ENCODE peak calls at places on chromosomes 5 and 9, in five cellular contexts. L is A673, S is epithelial cell of esophagus, E is AG09309, C is fibroblast of mammary gland. Q is an unnamed sample.

GRCh38 chr9:123373447-123373923 is 17.5 kb downstream of the CRB2 start:
- DNase-seq in S (no peak), L (no peak), E (no peak), C (no peak), Q (no peak)

GRCh38 chr9:70607926-70608325 is 193.5 kb upstream of the KLF9 start:
- DNase-seq in S (no peak), C (peak), L (peak), E (no peak), Q (no peak)

GRCh38 chr9:16928179-16928945 is 57.9 kb upstream of the BNC2 start:
- DNase-seq in S (no peak), E (no peak), L (no peak), C (peak), Q (no peak)

GRCh38 chr5:127757576-127757975 is 54.4 kb downstream of the CCDC192 start:
- DNase-seq in L (peak), C (peak), S (peak), E (peak), Q (no peak)

GRCh38 chr5:13601152-13601551 is 343.3 kb downstream of the DNAH5 start:
- DNase-seq in S (peak), L (no peak), E (peak), C (peak), Q (no peak)

GRCh38 chr9:106420511-106420944 is 442.4 kb upstream of the ZNF462 start:
- DNase-seq in S (peak), C (no peak), E (no peak), L (no peak), Q (no peak)

GRCh38 chr9:80874276-80874675 is 815.1 kb downstream of the TLE1 start:
- DNase-seq in S (peak), E (peak), L (peak), C (peak), Q (no peak)

GRCh38 chr5:96113170-96113939 is 151.7 kb upstream of the ELL2 start:
- DNase-seq in C (peak), L (no peak), S (peak), E (no peak), Q (no peak)

GRCh38 chr5:43409809-43410271 is 2.4 kb downstream of the CCL28 start:
- DNase-seq in C (no peak), L (no peak), E (no peak), S (no peak), Q (no peak)

GRCh38 chr9:87547665-87548064 is 50.0 kb downstream of the DAPK1 start:
- DNase-seq in C (no peak), E (no peak), L (no peak), S (peak), Q (peak)

GRCh38 chr5:150448960-150449490 is 514 bp downstream of the RPS14 start:
- DNase-seq in S (no peak), E (no peak), C (no peak), L (no peak), Q (no peak)

GRCh38 chr5:136011427-136012001 is 17.3 kb upstream of the TGFBI start:
- DNase-seq in L (peak), E (no peak), S (peak), C (peak), Q (no peak)

GRCh38 chr9:78118742-78119473 is 87.3 kb upstream of the GNAQ start:
- DNase-seq in E (peak), L (no peak), S (peak), C (peak), Q (no peak)

GRCh38 chr9:120480707-120481106 is 99.3 kb downstream of the CDK5RAP2 start:
- DNase-seq in E (no peak), C (peak), L (no peak), S (peak), Q (no peak)

GRCh38 chr9:82074144-82074543 is 85.6 kb downstream of the SPATA31D1 start:
- DNase-seq in E (no peak), L (no peak), C (no peak), S (no peak), Q (no peak)

GRCh38 chr5:8943301-8943700 is 602.6 kb downstream of the SEMA5A start:
- DNase-seq in S (no peak), E (no peak), L (no peak), C (peak), Q (no peak)

GRCh38 chr9:114611516-114612271 is 603 bp downstream of the TMEM268 start:
- DNase-seq in E (no peak), C (peak), L (peak), S (peak), Q (peak)

GRCh38 chr5:91252916-91253315 is 130.2 kb downstream of the ARRDC3 start:
- DNase-seq in L (peak), C (no peak), S (no peak), E (no peak), Q (no peak)

GRCh38 chr5:21672911-21673310 is 1180.2 kb downstream of the CDH12 start:
- DNase-seq in C (no peak), L (no peak), S (no peak), E (no peak), Q (no peak)

GRCh38 chr5:180467028-180467427 is 27.2 kb upstream of the CNOT6 start:
- DNase-seq in S (peak), E (no peak), L (no peak), C (peak), Q (no peak)

GRCh38 chr5:137075163-137075970 is 423.8 kb downstream of the SPOCK1 start:
- DNase-seq in S (peak), L (peak), E (no peak), C (peak), Q (peak)

GRCh38 chr5:136375920-136376319 is 10.6 kb upstream of the TRPC7 start:
- DNase-seq in S (peak), E (no peak), L (no peak), C (no peak), Q (no peak)

GRCh38 chr5:165029471-165029870 is 1524.1 kb downstream of the MAT2B start:
- DNase-seq in S (peak), E (no peak), C (peak), L (peak), Q (no peak)

GRCh38 chr5:34743878-34744277 is 87.8 kb downstream of the RAI14 start:
- DNase-seq in L (no peak), S (peak), C (peak), E (peak), Q (no peak)

GRCh38 chr5:156189628-156190027 is 137.3 kb upstream of the SGCD start:
- DNase-seq in L (no peak), E (no peak), S (no peak), C (no peak), Q (no peak)

GRCh38 chr5:104170906-104171305 is 608.3 kb upstream of the NUDT12 start:
- DNase-seq in E (peak), S (no peak), C (peak), L (no peak), Q (no peak)

GRCh38 chr5:10513501-10514442 is 50.1 kb upstream of the ANKRD33B start:
- DNase-seq in L (peak), S (no peak), E (peak), C (peak), Q (no peak)

GRCh38 chr9:561430-561829 is 280.1 kb upstream of the DMRT1 start:
- DNase-seq in S (peak), E (no peak), C (peak), L (no peak), Q (no peak)

GRCh38 chr5:175247146-175247545 is 196.8 kb downstream of the DRD1 start:
- DNase-seq in L (no peak), C (no peak), S (no peak), E (no peak), Q (no peak)

GRCh38 chr9:131001990-131002389 is 7.0 kb upstream of the LAMC3 start:
- DNase-seq in S (no peak), C (no peak), L (no peak), E (no peak), Q (no peak)

GRCh38 chr5:6252581-6252980 is 125.8 kb downstream of the MED10 start:
- DNase-seq in E (no peak), S (no peak), L (no peak), C (no peak), Q (no peak)

GRCh38 chr5:1930501-1930879 is 47.8 kb upstream of the IRX4 start:
- DNase-seq in E (no peak), C (no peak), L (no peak), S (no peak), Q (no peak)

GRCh38 chr5:180395540-180396274 is 42.6 kb upstream of the GFPT2 start:
- DNase-seq in L (no peak), S (no peak), C (peak), E (no peak), Q (no peak)

DNA sequence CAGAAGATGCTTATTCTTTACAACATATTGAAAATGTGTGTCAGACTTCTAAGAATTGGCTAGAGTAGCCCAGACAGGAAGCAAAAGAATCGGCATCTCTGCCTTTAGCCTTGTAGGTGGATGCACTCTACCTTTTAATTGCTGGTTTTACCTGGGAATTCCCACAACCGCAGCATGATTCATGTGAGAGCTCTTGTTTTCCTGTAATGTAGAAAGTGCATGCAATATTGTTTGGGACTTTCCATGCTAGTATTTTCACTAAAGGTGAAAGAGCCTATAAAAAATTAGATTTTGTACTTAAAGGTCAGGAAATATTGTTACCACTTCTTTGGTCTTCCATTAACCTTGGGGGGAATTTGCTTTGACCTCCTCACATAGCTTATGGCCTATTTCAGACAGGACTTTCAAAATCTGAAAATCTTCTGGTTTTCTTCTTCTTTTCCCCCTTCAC is 89.8 kb downstream of the NTRK2 start:
- DNase-seq in L (no peak), S (peak), C (no peak), E (no peak), Q (no peak)
- TF ChIP-seq CTCF in L (no peak), S (no peak), C (no peak), E (no peak), Q (no peak)

GRCh38 chr5:141223112-141223783 is at the start of gene PCDHB14:
- DNase-seq in L (peak), E (peak), S (peak), C (peak), Q (no peak)
- TF ChIP-seq CTCF in L (peak), E (peak), S (no peak), C (no peak), Q (peak)

GRCh38 chr9:125912261-125912660 is 165.1 kb downstream of the PBX3 start:
- DNase-seq in C (no peak), E (no peak), L (no peak), S (no peak), Q (no peak)

GRCh38 chr9:125915606-125916005 is 168.4 kb downstream of the PBX3 start:
- DNase-seq in S (no peak), L (no peak), C (no peak), E (no peak), Q (peak)

GRCh38 chr9:125911861-125912260 is 164.7 kb downstream of the PBX3 start:
- DNase-seq in L (no peak), S (no peak), E (no peak), C (no peak), Q (no peak)

GRCh38 chr9:125912667-125913066 is 165.5 kb downstream of the PBX3 start:
- DNase-seq in S (no peak), L (no peak), E (no peak), C (no peak), Q (no peak)

DNA sequence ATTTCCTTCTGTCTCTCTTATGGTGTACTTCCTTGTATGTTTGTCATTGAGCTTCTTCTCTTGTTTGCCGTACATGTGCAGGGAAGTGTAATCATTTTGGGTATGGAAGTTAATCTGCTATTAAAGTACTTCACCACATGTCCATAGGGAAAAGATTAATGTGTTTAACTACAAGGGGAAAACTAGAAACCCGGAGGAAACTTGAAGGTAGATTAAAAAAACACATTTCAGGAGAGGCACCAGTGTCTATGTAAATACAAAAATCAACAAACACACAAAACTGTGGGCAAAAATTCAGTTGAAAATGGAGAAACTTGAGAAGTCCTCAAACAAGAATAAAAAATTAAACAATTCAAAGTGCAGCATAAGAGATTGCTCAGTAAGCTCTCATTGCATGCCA is 166.4 kb downstream of the PBX3 start:
- DNase-seq in C (no peak), L (no peak), S (no peak), E (no peak), Q (no peak)
- TF ChIP-seq CTCF in C (no peak), L (no peak), S (no peak), E (no peak), Q (no peak)

GRCh38 chr9:37428345-37428744 is 5.8 kb downstream of the GRHPR start:
- DNase-seq in S (no peak), E (no peak), C (no peak), L (no peak), Q (no peak)

GRCh38 chr9:37433754-37434435 is 11.4 kb downstream of the GRHPR start:
- DNase-seq in L (no peak), S (no peak), E (no peak), C (no peak), Q (no peak)

GRCh38 chr9:37432020-37432419 is 9.5 kb downstream of the GRHPR start:
- DNase-seq in L (no peak), C (no peak), S (no peak), E (no peak), Q (no peak)

GRCh38 chr9:37429441-37430285 is 7.2 kb downstream of the GRHPR start:
- DNase-seq in E (no peak), C (no peak), L (no peak), S (no peak), Q (no peak)

DNA sequence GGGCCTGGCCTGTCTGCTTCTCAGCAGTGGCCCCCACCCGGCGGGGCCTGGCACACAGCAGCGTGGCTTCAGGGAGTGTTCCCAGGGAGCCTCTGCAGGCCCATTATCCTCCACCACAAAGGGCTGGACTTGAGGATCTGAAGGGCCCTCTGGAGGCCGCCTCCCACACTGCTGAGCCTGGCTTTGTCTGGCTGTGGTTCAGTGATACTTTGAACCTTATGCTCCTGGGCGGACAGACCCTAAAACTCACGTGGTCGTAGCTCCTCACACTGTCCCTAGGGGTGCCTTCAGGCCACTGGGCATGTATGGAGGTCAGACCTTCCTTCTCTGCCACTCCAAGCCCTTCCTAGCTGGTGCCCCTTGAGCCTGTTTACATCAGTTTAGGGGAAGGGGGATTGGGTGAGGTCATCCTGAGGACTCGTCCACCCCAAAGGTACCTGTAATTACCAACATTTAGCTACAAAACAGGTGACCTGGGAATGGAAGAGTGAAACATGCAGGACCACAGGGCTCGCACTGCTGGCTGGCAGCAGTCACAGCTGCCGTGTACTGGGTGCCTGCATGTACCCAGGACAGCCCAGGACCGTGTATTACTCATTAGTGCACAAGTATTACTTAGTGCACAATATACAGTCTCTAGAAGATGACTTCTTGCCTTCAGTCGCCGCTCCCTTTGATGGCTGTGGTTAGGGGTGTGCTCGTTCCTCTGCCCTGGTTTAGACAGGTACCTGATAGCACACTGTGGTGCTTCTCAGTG is 8.5 kb downstream of the GRHPR start:
- DNase-seq in C (no peak), L (no peak), S (no peak), E (no peak), Q (no peak)
- TF ChIP-seq CTCF in C (no peak), L (no peak), S (peak), E (no peak), Q (no peak)

DNA sequence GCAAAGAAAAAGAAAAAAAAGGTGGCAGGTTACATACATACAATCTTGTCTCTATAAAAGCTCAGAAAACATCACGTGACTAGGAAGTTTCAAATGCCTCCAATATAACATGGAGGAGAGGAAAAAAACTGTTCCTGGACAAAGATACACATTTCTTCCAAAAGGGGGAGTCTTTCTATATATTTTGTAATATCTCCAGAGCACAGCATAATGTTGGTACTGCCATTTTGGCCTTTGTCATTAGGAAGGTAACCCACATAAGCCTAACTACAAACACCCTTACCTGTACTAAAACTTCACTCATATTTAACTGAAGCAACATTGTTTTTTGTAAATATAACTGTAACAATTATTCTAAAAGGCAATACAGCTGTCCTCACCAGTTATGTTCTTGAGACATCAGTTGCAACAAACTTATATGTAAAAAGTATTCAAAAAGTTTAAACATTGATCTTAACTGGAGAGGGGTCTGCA is 1.2 kb upstream of the BTF3 start:
- DNase-seq in S (peak), L (peak), E (no peak), C (peak), Q (no peak)
- TF ChIP-seq CTCF in S (peak), L (peak), E (peak), C (peak), Q (peak)

GRCh38 chr9:133044125-133044524 is 13.3 kb downstream of the GTF3C5 start:
- DNase-seq in L (no peak), E (no peak), C (no peak), S (no peak), Q (no peak)
- TF ChIP-seq CTCF in L (no peak), E (no peak), C (no peak), S (no peak), Q (no peak)

GRCh38 chr9:19232830-19233194 is 2.3 kb downstream of the DENND4C start:
- DNase-seq in S (no peak), E (peak), L (peak), C (peak), Q (no peak)
- TF ChIP-seq CTCF in S (no peak), E (no peak), L (no peak), C (peak), Q (no peak)